ENCODE peak calls at places on chromosome 1, in seven cellular contexts. J is HFF-Myc; I is effector memory CD8-positive, alpha-beta T cell; M is aorta; Y is WTC11; B is cardiac muscle cell; E is ELR. A is an unnamed sample.

GRCh38 chr1:106747791-106748190 is 308.7 kb upstream of the PRMT6 start:
- DNase-seq in J (no peak), I (no peak), M (no peak), Y (peak), B (no peak), E (no peak), A (no peak)

GRCh38 chr1:173241528-173242347 is 34.6 kb upstream of the TNFSF4 start:
- DNase-seq in J (no peak), I (no peak), M (no peak), Y (no peak), B (no peak), E (no peak), A (no peak)

GRCh38 chr1:172246521-172247390 is 173.7 kb upstream of the C1orf105 start:
- DNase-seq in J (no peak), I (no peak), M (no peak), Y (no peak), B (no peak), E (no peak), A (no peak)

GRCh38 chr1:9687120-9687875 is 35.8 kb downstream of the PIK3CD start:
- DNase-seq in J (peak), I (peak), M (peak), Y (peak), B (peak), E (peak), A (peak)

GRCh38 chr1:164602480-164603093 is 43.6 kb downstream of the PBX1 start:
- DNase-seq in J (no peak), I (no peak), M (no peak), Y (peak), B (peak), E (no peak), A (no peak)

GRCh38 chr1:58883037-58883887 is 99.4 kb upstream of the JUN start:
- DNase-seq in J (peak), I (no peak), M (peak), Y (no peak), B (no peak), E (peak), A (peak)

GRCh38 chr1:51962486-51963356 is 27.8 kb downstream of the RAB3B start:
- DNase-seq in J (no peak), I (no peak), M (no peak), Y (no peak), B (no peak), E (peak), A (no peak)

GRCh38 chr1:118992868-118993711 is 4.9 kb upstream of the TBX15 start:
- DNase-seq in J (no peak), I (no peak), M (no peak), Y (peak), B (no peak), E (no peak), A (no peak)

GRCh38 chr1:54547601-54548388 is at the start of gene ACOT11:
- DNase-seq in J (no peak), I (no peak), M (peak), Y (peak), B (peak), E (peak), A (no peak)

GRCh38 chr1:53552146-53552940 is 93.1 kb downstream of the DMRTB1 start:
- DNase-seq in J (no peak), I (no peak), M (peak), Y (peak), B (no peak), E (no peak), A (no peak)